ENCODE peak calls at places on chromosomes 4 and X, in six cellular contexts. J, E, O, B, F and U are unnamed samples. For H3K36me3, the result is how much of the 10 kb centered on the place peaks cover.

GRCh38 chr4:4985844-4986243 is 33.4 kb downstream of the CYTL1 start:
- DNase-seq in F (peak), J (no peak), B (no peak), E (no peak), O (no peak), U (no peak)

GRCh38 chrX:69214463-69214862 is 49.2 kb upstream of the PJA1 start:
- DNase-seq in O (no peak), B (no peak), J (no peak), E (no peak), F (no peak), U (no peak)

GRCh38 chr4:92303621-92304027 is at the start of gene GRID2:
- DNase-seq in F (peak), O (no peak), B (peak), J (no peak), E (no peak), U (no peak)

GRCh38 chr4:184262901-184263300 is 45.2 kb upstream of the ENPP6 start:
- DNase-seq in F (no peak), E (no peak), J (no peak), O (no peak), B (no peak), U (no peak)

GRCh38 chr4:14910411-14910810 is 91.9 kb upstream of the CPEB2 start:
- DNase-seq in O (no peak), J (no peak), B (no peak), F (no peak), E (no peak), U (no peak)

GRCh38 chrX:48573690-48574269 is 504 bp upstream of the RBM3 start:
- DNase-seq in F (no peak), E (peak), B (peak), J (peak), O (peak), U (peak)

GRCh38 chrX:44432641-44433040 is 89.2 kb upstream of the EFHC2 start:
- DNase-seq in B (no peak), F (peak), E (no peak), O (no peak), J (no peak), U (no peak)

GRCh38 chrX:115367455-115367854 is 77.9 kb downstream of the LUZP4 start:
- DNase-seq in O (no peak), F (no peak), B (no peak), E (no peak), J (no peak), U (no peak)

GRCh38 chrX:110418220-110418856 is 59.7 kb downstream of the RTL9 start:
- DNase-seq in E (no peak), J (no peak), O (no peak), B (no peak), F (peak), U (no peak)

GRCh38 chrX:23797371-23798128 is 14.6 kb downstream of the SAT1 start:
- DNase-seq in F (peak), E (no peak), O (no peak), B (no peak), J (no peak), U (no peak)

GRCh38 chr4:97987019-97987648 is 156.1 kb downstream of the STPG2 start:
- DNase-seq in F (peak), B (no peak), E (no peak), O (no peak), J (no peak), U (no peak)
- TF ChIP-seq CTCF in F (peak), B (no peak), E (no peak), O (no peak), J (no peak), U (peak)

DNA sequence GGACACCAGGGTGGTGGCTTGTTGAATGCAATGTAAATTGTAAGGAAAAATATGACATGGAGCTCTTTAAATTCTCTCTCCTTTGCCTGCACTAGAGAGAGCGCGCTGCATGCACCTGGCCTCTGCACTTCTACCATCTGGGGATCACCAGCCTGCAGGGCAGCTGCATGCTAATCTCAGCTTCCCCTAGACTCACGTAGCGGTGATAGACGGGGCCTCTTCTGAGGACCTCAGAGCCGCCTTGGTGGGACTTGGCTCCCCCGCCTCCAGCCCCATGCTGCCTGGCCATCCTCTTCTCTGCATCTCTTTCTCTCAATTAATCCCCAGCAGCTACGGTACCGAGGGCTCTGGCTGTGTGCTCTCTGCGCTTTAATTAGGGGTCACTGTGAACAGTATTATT is 52.7 kb upstream of the PSAPL1 start:
- DNase-seq in F (no peak), J (no peak), O (no peak), B (no peak), E (no peak), U (no peak)
- H3K36me3 ChIP-seq in F (under half), J (under half), O (under half), B (under half), E (under half), U (under half)

DNA sequence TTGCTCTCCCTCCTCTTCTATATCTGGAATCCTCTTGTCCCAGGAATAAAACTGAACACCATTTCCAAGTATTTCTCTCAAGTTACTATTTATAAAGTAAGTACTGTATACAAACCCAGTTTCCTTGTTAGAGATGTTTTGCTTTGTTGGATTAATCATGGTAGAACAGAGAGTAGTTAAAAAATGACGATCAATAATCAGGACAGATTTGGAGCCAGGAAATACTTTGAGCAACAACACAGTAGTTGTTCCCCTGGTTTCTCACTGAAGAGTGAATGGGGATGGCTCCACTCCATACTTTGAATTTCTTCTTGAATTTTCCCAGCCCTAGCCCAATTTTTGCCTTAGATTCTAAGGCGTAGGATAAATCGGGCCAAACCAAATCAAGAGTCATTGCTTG is 21.4 kb downstream of the MGST2 start:
- DNase-seq in B (no peak), F (no peak), J (no peak), E (no peak), O (no peak), U (no peak)
- TF ChIP-seq POLR2AphosphoS5 in B (no peak), F (no peak), J (no peak), E (no peak), O (no peak), U (no peak)

GRCh38 chr4:147617173-147617840 is at the start of gene TMEM184C:
- DNase-seq in E (peak), B (peak), O (peak), F (peak), J (peak), U (peak)
- TF ChIP-seq CTCF in E (no peak), B (peak), O (no peak), F (no peak), J (peak), U (no peak)

GRCh38 chr4:1927675-1928074 is 56.5 kb downstream of the NSD2 start:
- DNase-seq in E (no peak), B (no peak), O (no peak), F (no peak), J (no peak), U (no peak)
- H3K36me3 ChIP-seq in E (under half), B (under half), O (half or more), F (under half), J (under half), U (under half)

GRCh38 chr4:108762559-108763225 is at the start of gene ETNPPL:
- DNase-seq in J (peak), E (no peak), F (peak), O (no peak), B (peak), U (no peak)
- TF ChIP-seq POLR2AphosphoS5 in J (no peak), E (no peak), F (no peak), O (no peak), B (no peak), U (no peak)

GRCh38 chr4:130359537-130359936 is 1263.6 kb downstream of the C4orf33 start:
- DNase-seq in J (no peak), E (no peak), B (no peak), O (no peak), F (peak), U (no peak)
- TF ChIP-seq CTCF in J (no peak), E (no peak), B (no peak), O (no peak), F (peak), U (no peak)

GRCh38 chr4:13590766-13591165 is 36.8 kb downstream of the BOD1L1 start:
- DNase-seq in J (no peak), B (no peak), O (no peak), F (no peak), E (no peak), U (no peak)
- H3K36me3 ChIP-seq in J (half or more), B (half or more), O (half or more), F (under half), E (under half), U (half or more)